ENCODE peak calls at places on chromosomes 3 and 15, in six cellular contexts. P, Q, X, G, C and I are unnamed samples.

GRCh38 chr15:66893294-66893693 is 172.1 kb upstream of the SMAD3 start:
- DNase-seq in C (no peak), G (no peak), P (no peak), X (no peak), Q (no peak), I (no peak)

GRCh38 chr15:99016680-99017321 is 9.2 kb upstream of the PGPEP1L start:
- DNase-seq in G (no peak), X (no peak), P (no peak), C (no peak), Q (peak; percentile 51), I (peak; percentile 31)

GRCh38 chr3:123290107-123290930 is 88.6 kb downstream of the SEC22A start:
- DNase-seq in P (no peak), G (peak; percentile 31), Q (no peak), C (no peak), X (no peak), I (no peak)

GRCh38 chr3:105976211-105976610 is 107.4 kb upstream of the CBLB start:
- DNase-seq in P (no peak), C (no peak), X (no peak), Q (no peak), G (no peak), I (no peak)

GRCh38 chr3:38205472-38205805 is 40.1 kb downstream of the OXSR1 start:
- DNase-seq in X (no peak), P (no peak), C (no peak), Q (no peak), G (no peak), I (no peak)

GRCh38 chr3:168212664-168213255 is 117.0 kb upstream of the GOLIM4 start:
- DNase-seq in C (no peak), G (no peak), Q (no peak), P (no peak), X (no peak), I (no peak)

GRCh38 chr3:186385856-186386602 is 24.0 kb upstream of the DGKG start:
- DNase-seq in C (no peak), Q (no peak), P (no peak), X (no peak), G (no peak), I (no peak)

GRCh38 chr15:77027697-77028450 is 32.9 kb downstream of the PSTPIP1 start:
- DNase-seq in X (no peak), P (no peak), C (peak; percentile 40), G (peak; percentile 36), Q (no peak), I (no peak)

GRCh38 chr15:39403674-39404117 is 177.2 kb upstream of the THBS1 start:
- DNase-seq in G (no peak), X (peak; percentile 31), Q (no peak), C (peak; percentile 75), P (no peak), I (peak; percentile 72)

GRCh38 chr3:71784914-71785593 is at the start of gene PROK2:
- DNase-seq in X (no peak), Q (no peak), C (peak; percentile 56), P (no peak), G (peak; percentile 48), I (no peak)

GRCh38 chr15:48109856-48110531 is 10.8 kb upstream of the SLC24A5 start:
- DNase-seq in Q (no peak), X (no peak), G (no peak), P (no peak), C (no peak), I (no peak)
- TF ChIP-seq CTCF in Q (no peak), X (peak; percentile 10), G (no peak), P (no peak), C (no peak), I (no peak)

GRCh38 chr3:154170300-154170699 is 49.1 kb downstream of the ARHGEF26 start:
- DNase-seq in C (no peak), P (no peak), G (no peak), Q (no peak), X (no peak), I (no peak)

GRCh38 chr3:154161806-154162205 is 40.6 kb downstream of the ARHGEF26 start:
- DNase-seq in G (no peak), P (no peak), X (no peak), Q (no peak), C (no peak), I (peak; percentile 24)

GRCh38 chr3:154168998-154169880 is 48.0 kb downstream of the ARHGEF26 start:
- DNase-seq in G (no peak), C (no peak), Q (no peak), X (no peak), P (no peak), I (no peak)

GRCh38 chr3:154164387-154164786 is 43.2 kb downstream of the ARHGEF26 start:
- DNase-seq in C (no peak), X (no peak), G (no peak), P (no peak), Q (no peak), I (no peak)
- TF ChIP-seq CTCF in C (no peak), X (no peak), G (no peak), P (no peak), Q (no peak), I (no peak)

DNA sequence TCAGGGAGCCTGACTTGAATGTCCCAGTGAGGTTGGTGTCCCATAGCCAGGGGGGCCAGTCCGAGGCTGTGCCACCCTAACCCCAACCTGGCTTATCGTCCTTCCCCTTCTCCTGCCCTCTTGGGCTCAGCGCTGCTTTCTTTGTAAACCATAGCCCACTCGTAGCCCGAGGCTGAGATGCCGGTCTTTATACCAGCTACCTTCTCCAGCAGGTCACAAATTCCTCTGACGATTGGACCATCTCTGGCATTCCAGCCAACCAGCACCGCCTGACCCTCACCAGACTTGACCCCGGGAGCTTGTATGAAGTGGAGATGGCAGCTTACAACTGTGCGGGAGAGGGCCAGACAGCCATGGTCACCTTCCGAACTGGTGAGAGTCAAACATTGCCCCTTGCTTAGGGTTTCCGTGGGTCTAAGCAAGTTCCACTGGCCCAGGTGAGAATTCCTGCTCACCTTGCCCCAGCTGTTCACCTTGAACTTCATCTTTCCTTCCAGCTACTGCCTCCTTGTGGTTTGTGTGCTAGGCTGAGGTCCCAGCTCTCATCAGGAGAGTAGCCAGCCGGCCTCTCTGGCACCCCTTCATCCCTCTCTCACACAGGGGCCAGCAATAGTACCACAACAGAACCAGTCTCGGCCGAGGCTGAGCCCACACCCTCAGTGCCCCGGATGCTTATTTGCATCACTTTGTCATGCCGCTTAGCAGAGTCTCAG is 66.7 kb downstream of the BOC start:
- DNase-seq in X (no peak), P (no peak), C (no peak), G (no peak), Q (no peak), I (no peak)
- TF ChIP-seq CTCF in X (no peak), P (no peak), C (no peak), G (no peak), Q (no peak), I (peak; percentile 25)

DNA sequence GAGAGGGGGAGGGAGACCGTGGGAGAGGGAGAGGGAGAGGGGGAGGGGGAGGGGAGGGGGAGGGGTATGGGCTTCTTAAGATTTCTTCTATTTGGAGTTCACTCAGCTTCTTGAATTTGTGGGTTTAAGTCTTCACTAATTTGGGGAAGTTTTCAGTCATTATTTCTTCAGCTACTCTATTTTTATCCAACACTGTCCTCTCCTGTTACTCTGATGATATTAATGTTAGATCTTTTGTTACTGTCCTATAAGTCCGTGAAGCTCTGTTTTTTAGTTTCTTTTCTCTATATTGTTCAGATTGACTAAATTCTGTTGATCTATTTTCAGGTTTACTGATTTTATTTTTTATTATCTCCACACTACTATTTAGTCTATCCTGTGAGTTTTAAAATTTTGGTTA is 351.5 kb upstream of the TPM1 start:
- DNase-seq in G (no peak), Q (no peak), P (no peak), C (no peak), X (no peak), I (no peak)
- TF ChIP-seq CTCF in G (no peak), Q (peak; percentile 9), P (no peak), C (no peak), X (no peak), I (no peak)

GRCh38 chr15:70031680-70032079 is 66.0 kb downstream of the TLE3 start:
- DNase-seq in X (no peak), C (no peak), G (no peak), P (no peak), Q (no peak), I (no peak)

GRCh38 chr15:70030851-70031645 is 66.7 kb downstream of the TLE3 start:
- DNase-seq in X (no peak), P (no peak), C (no peak), Q (no peak), G (no peak), I (no peak)

GRCh38 chr15:70033529-70034140 is 64.1 kb downstream of the TLE3 start:
- DNase-seq in Q (peak; percentile 2), G (peak; percentile 67), C (no peak), P (no peak), X (no peak), I (peak; percentile 67)

GRCh38 chr15:70033109-70033508 is 64.6 kb downstream of the TLE3 start:
- DNase-seq in C (no peak), P (no peak), X (no peak), G (no peak), Q (no peak), I (no peak)

GRCh38 chr15:70032509-70032908 is 65.2 kb downstream of the TLE3 start:
- DNase-seq in Q (no peak), G (no peak), P (no peak), X (no peak), C (no peak), I (no peak)
- TF ChIP-seq CTCF in Q (no peak), G (no peak), P (no peak), X (no peak), C (no peak), I (no peak)

GRCh38 chr15:82907350-82907749 is 45.2 kb downstream of the HOMER2 start:
- DNase-seq in P (no peak), Q (no peak), C (no peak), X (no peak), G (no peak), I (no peak)
- TF ChIP-seq CTCF in P (no peak), Q (no peak), C (no peak), X (no peak), G (no peak), I (no peak)

GRCh38 chr3:184126006-184126405 is 9.2 kb upstream of the EIF2B5 start:
- DNase-seq in C (no peak), X (no peak), P (no peak), Q (no peak), G (no peak), I (peak; percentile 37)

GRCh38 chr3:184132947-184133346 is 2.2 kb upstream of the EIF2B5 start:
- DNase-seq in Q (no peak), P (no peak), G (no peak), X (no peak), C (no peak), I (no peak)

GRCh38 chr3:184134746-184135148 is 411 bp upstream of the EIF2B5 start:
- DNase-seq in G (no peak), P (no peak), C (no peak), Q (no peak), X (no peak), I (no peak)

GRCh38 chr3:184133840-184134745 is 1.1 kb upstream of the EIF2B5 start:
- DNase-seq in C (peak; percentile 90), X (no peak), P (peak; percentile 64), G (peak; percentile 68), Q (no peak), I (peak; percentile 85)

GRCh38 chr3:184129012-184129411 is 6.1 kb upstream of the EIF2B5 start:
- DNase-seq in P (no peak), C (peak; percentile 66), G (no peak), Q (no peak), X (no peak), I (peak; percentile 66)
- TF ChIP-seq CTCF in P (peak; percentile 51), C (peak; percentile 57), G (no peak), Q (peak; percentile 64), X (peak; percentile 41), I (peak; percentile 47)